ENCODE peak calls at places on chromosomes 1 and 21, in ten cellular contexts. X is ovary, S is tibial nerve, M is uterus, H is NB4, D is sigmoid colon, Q is right lobe of liver, Y is esophagus squamous epithelium, L is heart left ventricle, P is K562. E is an unnamed sample.
A peak's percentile ranks its signal among the peaks of the same experiment; 100 is the strongest.

GRCh38 chr1:18597159-18598042 is 33.2 kb upstream of the PAX7 start:
- DNase-seq in H (peak; percentile 54), P (peak; percentile 73), L (peak; percentile 50), X (peak; percentile 13), Y (no peak), Q (peak; percentile 59), M (no peak), D (peak; percentile 77), S (peak; percentile 34), E (peak; percentile 50)

GRCh38 chr1:49051647-49052046 is 275.0 kb upstream of the BEND5 start:
- DNase-seq in P (no peak), H (no peak), M (no peak), L (no peak), S (no peak), D (no peak), X (no peak), Y (no peak), Q (no peak), E (no peak)

GRCh38 chr1:220182656-220183055 is 88.7 kb downstream of the IARS2 start:
- DNase-seq in M (no peak), S (no peak), X (no peak), P (no peak), Y (no peak), L (no peak), D (no peak), Q (no peak), H (no peak), E (no peak)

GRCh38 chr1:179775009-179775408 is 31.9 kb downstream of the FAM163A start:
- DNase-seq in H (peak; percentile 9), S (no peak), D (no peak), L (no peak), Y (no peak), X (no peak), Q (no peak), P (peak; percentile 74), M (no peak), E (no peak)

GRCh38 chr1:219771039-219771438 is 157.3 kb downstream of the SLC30A10 start:
- DNase-seq in M (no peak), S (no peak), L (no peak), D (no peak), Q (no peak), X (no peak), H (no peak), P (no peak), Y (no peak), E (peak; percentile 53)

GRCh38 chr1:164560504-164560903 is 1.5 kb downstream of the PBX1 start:
- DNase-seq in X (no peak), D (no peak), Q (no peak), H (no peak), L (no peak), P (no peak), S (no peak), M (no peak), Y (no peak), E (no peak)

GRCh38 chr1:51285055-51285454 is 45.3 kb downstream of the TTC39A start:
- DNase-seq in H (no peak), M (no peak), L (no peak), X (no peak), Y (no peak), S (no peak), P (no peak), D (no peak), Q (no peak), E (no peak)

GRCh38 chr1:2606806-2607680 is 20.5 kb downstream of the PRXL2B start:
- DNase-seq in L (peak; percentile 27), P (no peak), S (peak; percentile 5), M (no peak), Y (no peak), D (no peak), X (no peak), H (no peak), Q (no peak), E (no peak)

GRCh38 chr1:94739521-94740061 is 80.6 kb upstream of the SLC44A3 start:
- DNase-seq in P (no peak), H (peak; percentile 54), M (no peak), Q (no peak), D (no peak), S (no peak), Y (no peak), L (no peak), X (no peak), E (peak; percentile 30)

GRCh38 chr1:180247061-180247460 is 17.0 kb downstream of the LHX4 start:
- DNase-seq in M (no peak), S (no peak), D (peak; percentile 22), H (peak; percentile 63), Q (no peak), X (no peak), P (no peak), L (no peak), Y (no peak), E (no peak)

GRCh38 chr1:61448934-61449368 is 276.0 kb downstream of the TM2D1 start:
- DNase-seq in M (peak; percentile 85), X (peak; percentile 47), Q (no peak), L (peak; percentile 89), S (peak; percentile 70), H (peak; percentile 60), D (peak; percentile 93), P (no peak), Y (no peak), E (no peak)

GRCh38 chr1:41240806-41241747 is 1.0 kb downstream of the SCMH1 start:
- DNase-seq in Q (peak; percentile 72), M (peak; percentile 50), P (peak; percentile 60), S (peak; percentile 22), X (peak; percentile 68), Y (no peak), D (peak; percentile 84), H (peak; percentile 83), L (peak; percentile 64), E (peak; percentile 80)

GRCh38 chr1:6600410-6601048 is 2.1 kb downstream of the KLHL21 start:
- DNase-seq in Y (no peak), M (no peak), Q (no peak), H (peak; percentile 49), L (no peak), P (no peak), X (peak; percentile 10), S (no peak), D (no peak), E (no peak)

GRCh38 chr1:230328342-230329015 is 97.7 kb downstream of the PGBD5 start:
- DNase-seq in S (no peak), H (no peak), P (no peak), M (no peak), D (no peak), L (no peak), Y (no peak), X (no peak), Q (no peak), E (no peak)

GRCh38 chr1:59730759-59731478 is 83.8 kb upstream of the HOOK1 start:
- DNase-seq in S (peak; percentile 75), M (peak; percentile 91), Q (peak; percentile 68), H (peak; percentile 83), Y (no peak), P (peak; percentile 77), X (peak; percentile 82), L (peak; percentile 64), D (peak; percentile 93), E (peak; percentile 61)
- TF ChIP-seq POLR2A in S (no peak), M (peak; percentile 13), Q (no peak), H (no peak), Y (no peak), P (no peak), X (no peak), L (no peak), D (no peak), E (no peak)

GRCh38 chr21:42974832-42975820 is 764 bp downstream of the PKNOX1 start:
- DNase-seq in S (peak; percentile 16), H (peak; percentile 75), L (peak; percentile 77), Q (peak; percentile 79), X (peak; percentile 43), P (peak; percentile 90), M (peak; percentile 61), D (peak; percentile 85), Y (no peak), E (peak; percentile 69)

GRCh38 chr21:42975886-42976608 is 1.7 kb downstream of the PKNOX1 start:
- DNase-seq in S (no peak), M (no peak), Y (no peak), Q (no peak), H (no peak), D (no peak), X (no peak), P (no peak), L (no peak), E (no peak)

GRCh38 chr21:42971897-42972275 is 2.5 kb upstream of the PKNOX1 start:
- DNase-seq in H (no peak), Y (no peak), M (no peak), P (peak; percentile 67), S (no peak), D (peak; percentile 58), Q (no peak), X (no peak), L (no peak), E (no peak)

GRCh38 chr21:42973309-42973990 is 912 bp upstream of the PKNOX1 start:
- DNase-seq in Y (no peak), D (peak; percentile 72), X (peak; percentile 30), L (peak; percentile 29), Q (peak; percentile 24), M (peak; percentile 24), S (no peak), P (peak; percentile 51), H (no peak), E (no peak)

GRCh38 chr21:42973991-42974831 is at the start of gene PKNOX1:
- DNase-seq in H (peak; percentile 98), D (peak; percentile 100), Q (peak; percentile 100), S (peak; percentile 97), X (peak; percentile 98), M (peak; percentile 99), L (peak; percentile 99), Y (peak; percentile 94), P (peak; percentile 99), E (peak; percentile 99)
- TF ChIP-seq POLR2A in H (peak; percentile 54), D (no peak), Q (peak; percentile 57), S (peak; percentile 82), X (peak; percentile 59), M (peak; percentile 64), L (peak; percentile 68), Y (peak; percentile 5), P (no peak), E (peak; percentile 61)

DNA sequence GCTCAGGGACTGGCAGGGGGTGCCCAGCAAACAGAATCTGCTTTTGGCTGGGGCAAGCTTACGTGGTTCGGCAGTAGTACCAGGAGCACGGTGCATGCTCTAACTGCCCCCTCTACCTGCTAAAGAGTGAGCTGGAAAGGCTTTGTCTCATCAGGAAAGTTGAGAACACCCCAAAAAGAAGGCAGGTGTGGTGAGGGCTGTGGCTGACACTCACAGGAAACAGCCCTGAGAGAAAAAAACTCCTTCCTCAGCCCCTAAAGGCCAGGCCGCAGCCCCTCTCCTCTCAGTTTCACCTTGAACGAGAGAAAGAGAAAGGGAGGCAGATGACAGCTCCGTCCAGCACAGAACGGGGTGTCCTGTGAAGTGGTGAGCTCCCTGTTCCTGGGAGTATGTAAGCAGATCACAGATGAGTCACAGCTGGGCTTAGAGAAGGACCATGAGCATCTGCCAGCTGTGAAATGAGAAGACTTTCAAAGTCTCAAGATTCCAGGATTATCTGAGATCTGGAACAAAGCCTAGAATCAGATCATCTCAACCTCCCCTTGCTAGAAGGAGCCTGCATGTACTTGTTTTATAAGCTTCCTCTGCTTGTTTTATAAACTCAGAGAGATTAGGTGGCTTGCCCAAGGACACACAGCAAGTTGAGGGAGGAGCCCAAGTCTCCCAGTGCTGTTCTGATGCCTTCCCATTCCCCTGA is 13.4 kb downstream of the LAPTM5 start:
- DNase-seq in X (no peak), S (no peak), Q (no peak), D (no peak), P (no peak), L (no peak), M (no peak), H (no peak), Y (no peak), E (no peak)
- TF ChIP-seq POLR2A in X (no peak), S (no peak), Q (no peak), D (no peak), P (no peak), L (no peak), M (no peak), H (no peak), Y (no peak), E (no peak)

GRCh38 chr1:43358746-43359693 is at the start of gene CDC20:
- DNase-seq in Y (peak; percentile 94), X (peak; percentile 94), L (peak; percentile 99), D (peak; percentile 99), Q (peak; percentile 98), M (peak; percentile 98), S (peak; percentile 98), P (peak; percentile 98), H (peak; percentile 97), E (peak; percentile 76)
- TF ChIP-seq POLR2A in Y (no peak), X (no peak), L (no peak), D (no peak), Q (no peak), M (peak; percentile 10), S (peak; percentile 23), P (peak; percentile 90), H (peak; percentile 46), E (peak; percentile 87)